ENCODE peak calls at places on chromosomes 1 and 21, in six cellular contexts. One of them, this sample, is unnamed.
A peak's percentile ranks its signal among the peaks of the same experiment; 100 is the strongest.

GRCh38 chr21:42037943-42038342 is 27.8 kb upstream of the ZBTB21 start:
- DNase-seq in RWPE1: no peak
- DNase-seq in HCEC 1CT: no peak
- DNase-seq in WTC11: no peak
- DNase-seq in occipital lobe: no peak
- DNase-seq in activated naive CD8-positive, alpha-beta T cell treated with anti-CD3 and anti-CD28 coated beads, Interleukin-2, amount 10 ng/mL, durations not matched to agents 7 days and 5 days: no peak
- DNase-seq in this sample: no peak

GRCh38 chr21:45612096-45613019 is 31.2 kb upstream of the PCBP3 start:
- DNase-seq in HCEC 1CT: peak; percentile 38
- DNase-seq in WTC11: peak; percentile 9
- DNase-seq in RWPE1: peak; percentile 22
- DNase-seq in activated naive CD8-positive, alpha-beta T cell treated with anti-CD3 and anti-CD28 coated beads, Interleukin-2, amount 10 ng/mL, durations not matched to agents 7 days and 5 days: peak; percentile 10
- DNase-seq in occipital lobe: no peak
- DNase-seq in this sample: no peak

GRCh38 chr1:100912019-100912418 is 16.1 kb downstream of the SLC30A7 start:
- DNase-seq in WTC11: no peak
- DNase-seq in occipital lobe: no peak
- DNase-seq in HCEC 1CT: no peak
- DNase-seq in activated naive CD8-positive, alpha-beta T cell treated with anti-CD3 and anti-CD28 coated beads, Interleukin-2, amount 10 ng/mL, durations not matched to agents 7 days and 5 days: no peak
- DNase-seq in RWPE1: no peak
- DNase-seq in this sample: no peak

GRCh38 chr1:228882785-228883450 is 147.6 kb downstream of the RHOU start:
- DNase-seq in activated naive CD8-positive, alpha-beta T cell treated with anti-CD3 and anti-CD28 coated beads, Interleukin-2, amount 10 ng/mL, durations not matched to agents 7 days and 5 days: no peak
- DNase-seq in WTC11: no peak
- DNase-seq in occipital lobe: no peak
- DNase-seq in RWPE1: no peak
- DNase-seq in HCEC 1CT: no peak
- DNase-seq in this sample: no peak

GRCh38 chr21:35057428-35057827 is 8.3 kb upstream of the RUNX1 start:
- DNase-seq in activated naive CD8-positive, alpha-beta T cell treated with anti-CD3 and anti-CD28 coated beads, Interleukin-2, amount 10 ng/mL, durations not matched to agents 7 days and 5 days: no peak
- DNase-seq in HCEC 1CT: no peak
- DNase-seq in occipital lobe: no peak
- DNase-seq in RWPE1: no peak
- DNase-seq in WTC11: no peak
- DNase-seq in this sample: no peak

GRCh38 chr1:231040019-231040799 is at the start of gene FAM89A:
- DNase-seq in WTC11: peak; percentile 38
- DNase-seq in HCEC 1CT: peak; percentile 55
- DNase-seq in occipital lobe: no peak
- DNase-seq in RWPE1: peak; percentile 74
- DNase-seq in activated naive CD8-positive, alpha-beta T cell treated with anti-CD3 and anti-CD28 coated beads, Interleukin-2, amount 10 ng/mL, durations not matched to agents 7 days and 5 days: peak; percentile 82
- DNase-seq in this sample: no peak

GRCh38 chr1:36561365-36561731 is 78.6 kb upstream of the CSF3R start:
- DNase-seq in HCEC 1CT: no peak
- DNase-seq in activated naive CD8-positive, alpha-beta T cell treated with anti-CD3 and anti-CD28 coated beads, Interleukin-2, amount 10 ng/mL, durations not matched to agents 7 days and 5 days: peak; percentile 8
- DNase-seq in WTC11: no peak
- DNase-seq in RWPE1: no peak
- DNase-seq in occipital lobe: no peak
- DNase-seq in this sample: no peak

GRCh38 chr1:48048064-48048463 is 50.9 kb upstream of the TRABD2B start:
- DNase-seq in HCEC 1CT: no peak
- DNase-seq in RWPE1: peak; percentile 41
- DNase-seq in WTC11: no peak
- DNase-seq in occipital lobe: peak; percentile 3
- DNase-seq in activated naive CD8-positive, alpha-beta T cell treated with anti-CD3 and anti-CD28 coated beads, Interleukin-2, amount 10 ng/mL, durations not matched to agents 7 days and 5 days: no peak
- DNase-seq in this sample: no peak

GRCh38 chr1:27858072-27858948 is 14.0 kb upstream of the THEMIS2 start:
- DNase-seq in HCEC 1CT: peak; percentile 70
- DNase-seq in RWPE1: peak; percentile 81
- DNase-seq in occipital lobe: peak; percentile 59
- DNase-seq in WTC11: peak; percentile 93
- DNase-seq in activated naive CD8-positive, alpha-beta T cell treated with anti-CD3 and anti-CD28 coated beads, Interleukin-2, amount 10 ng/mL, durations not matched to agents 7 days and 5 days: peak; percentile 89
- DNase-seq in this sample: peak; percentile 10

GRCh38 chr1:231584117-231584516 is 42.5 kb upstream of the DISC1 start:
- DNase-seq in occipital lobe: no peak
- DNase-seq in WTC11: no peak
- DNase-seq in RWPE1: peak; percentile 41
- DNase-seq in HCEC 1CT: peak; percentile 74
- DNase-seq in activated naive CD8-positive, alpha-beta T cell treated with anti-CD3 and anti-CD28 coated beads, Interleukin-2, amount 10 ng/mL, durations not matched to agents 7 days and 5 days: no peak
- DNase-seq in this sample: no peak